ENCODE peak calls at places on chromosomes 6 and 20, in six cellular contexts. One of them, this sample, is unnamed.

GRCh38 chr6:42236030-42236429 is 18.4 kb upstream of the MRPS10 start:
- DNase-seq in left ventricle myocardium inferior: no peak
- DNase-seq in kidney: no peak
- DNase-seq in fibroblast of lung: no peak
- DNase-seq in PC-3: no peak
- DNase-seq in lung: no peak
- DNase-seq in this sample: no peak

GRCh38 chr20:10674684-10675455 is 1.1 kb upstream of the JAG1 start:
- DNase-seq in PC-3: peak
- DNase-seq in kidney: peak
- DNase-seq in fibroblast of lung: peak
- DNase-seq in lung: peak
- DNase-seq in left ventricle myocardium inferior: peak
- DNase-seq in this sample: no peak

GRCh38 chr20:24718696-24719095 is 230.4 kb upstream of the CST7 start:
- DNase-seq in lung: peak
- DNase-seq in fibroblast of lung: no peak
- DNase-seq in PC-3: peak
- DNase-seq in left ventricle myocardium inferior: no peak
- DNase-seq in kidney: no peak
- DNase-seq in this sample: no peak

GRCh38 chr6:111872521-111873177 is 603 bp downstream of the FYN start:
- DNase-seq in PC-3: no peak
- DNase-seq in fibroblast of lung: peak
- DNase-seq in left ventricle myocardium inferior: peak
- DNase-seq in kidney: peak
- DNase-seq in lung: no peak
- DNase-seq in this sample: peak

GRCh38 chr6:74873911-74874310 is 331.9 kb downstream of the COL12A1 start:
- DNase-seq in kidney: no peak
- DNase-seq in left ventricle myocardium inferior: no peak
- DNase-seq in PC-3: no peak
- DNase-seq in fibroblast of lung: peak
- DNase-seq in lung: no peak
- DNase-seq in this sample: no peak

GRCh38 chr6:69398729-69399128 is 398.1 kb downstream of the LMBRD1 start:
- DNase-seq in left ventricle myocardium inferior: no peak
- DNase-seq in PC-3: no peak
- DNase-seq in kidney: no peak
- DNase-seq in lung: no peak
- DNase-seq in fibroblast of lung: peak
- DNase-seq in this sample: no peak

GRCh38 chr6:87588756-87589407 is 905 bp downstream of the RARS2 start:
- DNase-seq in PC-3: no peak
- DNase-seq in kidney: no peak
- DNase-seq in fibroblast of lung: peak
- DNase-seq in left ventricle myocardium inferior: no peak
- DNase-seq in lung: no peak
- DNase-seq in this sample: no peak

GRCh38 chr6:170024940-170025339 is 265.9 kb downstream of the DLL1 start:
- DNase-seq in fibroblast of lung: no peak
- DNase-seq in PC-3: peak
- DNase-seq in lung: no peak
- DNase-seq in kidney: no peak
- DNase-seq in left ventricle myocardium inferior: peak
- DNase-seq in this sample: peak

GRCh38 chr6:97437087-97437486 is 154.1 kb upstream of the MMS22L start:
- DNase-seq in lung: no peak
- DNase-seq in left ventricle myocardium inferior: no peak
- DNase-seq in PC-3: peak
- DNase-seq in fibroblast of lung: peak
- DNase-seq in kidney: no peak
- DNase-seq in this sample: no peak

GRCh38 chr20:15900443-15900842 is 672.8 kb downstream of the KIF16B start:
- DNase-seq in lung: no peak
- DNase-seq in PC-3: peak
- DNase-seq in kidney: no peak
- DNase-seq in left ventricle myocardium inferior: no peak
- DNase-seq in fibroblast of lung: peak
- DNase-seq in this sample: no peak

GRCh38 chr20:2252419-2253060 is 43.3 kb upstream of the TGM3 start:
- DNase-seq in PC-3: no peak
- DNase-seq in left ventricle myocardium inferior: no peak
- DNase-seq in fibroblast of lung: no peak
- DNase-seq in lung: no peak
- DNase-seq in kidney: no peak
- DNase-seq in this sample: peak

GRCh38 chr6:116866281-116866871 is 10.7 kb upstream of the RFX6 start:
- DNase-seq in kidney: no peak
- DNase-seq in PC-3: no peak
- DNase-seq in lung: no peak
- DNase-seq in fibroblast of lung: no peak
- DNase-seq in left ventricle myocardium inferior: no peak
- DNase-seq in this sample: no peak

GRCh38 chr6:165047952-165048351 is 261.5 kb downstream of the C6orf118 start:
- DNase-seq in kidney: no peak
- DNase-seq in fibroblast of lung: no peak
- DNase-seq in left ventricle myocardium inferior: no peak
- DNase-seq in lung: no peak
- DNase-seq in PC-3: no peak
- DNase-seq in this sample: no peak

GRCh38 chr6:168101201-168102092 is 22.4 kb upstream of the FRMD1 start:
- DNase-seq in fibroblast of lung: no peak
- DNase-seq in lung: no peak
- DNase-seq in left ventricle myocardium inferior: peak
- DNase-seq in PC-3: no peak
- DNase-seq in kidney: peak
- DNase-seq in this sample: no peak

GRCh38 chr6:11230158-11231107 is 2.0 kb downstream of the NEDD9 start:
- DNase-seq in lung: no peak
- DNase-seq in kidney: no peak
- DNase-seq in PC-3: no peak
- DNase-seq in fibroblast of lung: peak
- DNase-seq in left ventricle myocardium inferior: no peak
- DNase-seq in this sample: no peak
- H3K4me3 ChIP-seq in lung: peak
- H3K4me3 ChIP-seq in kidney: peak
- H3K4me3 ChIP-seq in PC-3: peak
- H3K4me3 ChIP-seq in fibroblast of lung: peak
- H3K4me3 ChIP-seq in left ventricle myocardium inferior: peak
- H3K4me3 ChIP-seq in this sample: peak

GRCh38 chr6:33192671-33193602 is 670 bp upstream of the COL11A2 start:
- DNase-seq in lung: no peak
- DNase-seq in PC-3: no peak
- DNase-seq in kidney: peak
- DNase-seq in fibroblast of lung: peak
- DNase-seq in left ventricle myocardium inferior: peak
- DNase-seq in this sample: no peak
- H3K4me3 ChIP-seq in lung: no peak
- H3K4me3 ChIP-seq in PC-3: no peak
- H3K4me3 ChIP-seq in kidney: no peak
- H3K4me3 ChIP-seq in fibroblast of lung: no peak
- H3K4me3 ChIP-seq in left ventricle myocardium inferior: peak
- H3K4me3 ChIP-seq in this sample: no peak

DNA sequence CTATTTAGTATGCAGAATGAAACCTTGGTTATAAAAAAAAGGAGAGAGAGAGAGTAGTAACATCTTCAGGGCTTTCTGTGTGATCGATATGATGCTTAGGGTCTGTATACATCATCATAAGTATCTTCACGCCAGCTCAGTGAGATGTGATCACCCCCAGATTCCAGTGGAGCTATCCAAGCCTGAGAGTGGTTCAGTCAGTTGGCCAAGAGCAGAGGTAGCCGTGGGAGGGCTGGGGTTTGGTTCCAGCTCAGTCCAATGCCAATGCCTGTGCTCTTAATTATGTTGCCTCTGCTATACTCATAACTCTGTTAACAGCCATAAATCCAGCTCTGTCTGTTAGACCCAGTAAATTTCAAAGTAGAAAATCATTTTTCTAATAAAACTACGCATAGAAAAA is 8.7 kb downstream of the CD83 start:
- DNase-seq in fibroblast of lung: no peak
- DNase-seq in kidney: no peak
- DNase-seq in lung: no peak
- DNase-seq in left ventricle myocardium inferior: no peak
- DNase-seq in PC-3: no peak
- DNase-seq in this sample: no peak
- H3K4me3 ChIP-seq in fibroblast of lung: no peak
- H3K4me3 ChIP-seq in kidney: no peak
- H3K4me3 ChIP-seq in lung: no peak
- H3K4me3 ChIP-seq in left ventricle myocardium inferior: no peak
- H3K4me3 ChIP-seq in PC-3: no peak
- H3K4me3 ChIP-seq in this sample: no peak

GRCh38 chr20:31948008-31948407 is 3.8 kb downstream of the PDRG1 start:
- DNase-seq in fibroblast of lung: no peak
- DNase-seq in PC-3: no peak
- DNase-seq in lung: no peak
- DNase-seq in kidney: no peak
- DNase-seq in left ventricle myocardium inferior: no peak
- DNase-seq in this sample: no peak

GRCh38 chr20:31951203-31951529 is 680 bp downstream of the PDRG1 start:
- DNase-seq in lung: no peak
- DNase-seq in PC-3: no peak
- DNase-seq in kidney: no peak
- DNase-seq in fibroblast of lung: no peak
- DNase-seq in left ventricle myocardium inferior: no peak
- DNase-seq in this sample: no peak

GRCh38 chr20:31953749-31954148 is 1.9 kb upstream of the PDRG1 start:
- DNase-seq in left ventricle myocardium inferior: no peak
- DNase-seq in lung: no peak
- DNase-seq in fibroblast of lung: no peak
- DNase-seq in kidney: no peak
- DNase-seq in PC-3: no peak
- DNase-seq in this sample: no peak

GRCh38 chr20:31951530-31952453 is at the start of gene PDRG1:
- DNase-seq in left ventricle myocardium inferior: peak
- DNase-seq in kidney: peak
- DNase-seq in fibroblast of lung: peak
- DNase-seq in PC-3: peak
- DNase-seq in lung: peak
- DNase-seq in this sample: peak

DNA sequence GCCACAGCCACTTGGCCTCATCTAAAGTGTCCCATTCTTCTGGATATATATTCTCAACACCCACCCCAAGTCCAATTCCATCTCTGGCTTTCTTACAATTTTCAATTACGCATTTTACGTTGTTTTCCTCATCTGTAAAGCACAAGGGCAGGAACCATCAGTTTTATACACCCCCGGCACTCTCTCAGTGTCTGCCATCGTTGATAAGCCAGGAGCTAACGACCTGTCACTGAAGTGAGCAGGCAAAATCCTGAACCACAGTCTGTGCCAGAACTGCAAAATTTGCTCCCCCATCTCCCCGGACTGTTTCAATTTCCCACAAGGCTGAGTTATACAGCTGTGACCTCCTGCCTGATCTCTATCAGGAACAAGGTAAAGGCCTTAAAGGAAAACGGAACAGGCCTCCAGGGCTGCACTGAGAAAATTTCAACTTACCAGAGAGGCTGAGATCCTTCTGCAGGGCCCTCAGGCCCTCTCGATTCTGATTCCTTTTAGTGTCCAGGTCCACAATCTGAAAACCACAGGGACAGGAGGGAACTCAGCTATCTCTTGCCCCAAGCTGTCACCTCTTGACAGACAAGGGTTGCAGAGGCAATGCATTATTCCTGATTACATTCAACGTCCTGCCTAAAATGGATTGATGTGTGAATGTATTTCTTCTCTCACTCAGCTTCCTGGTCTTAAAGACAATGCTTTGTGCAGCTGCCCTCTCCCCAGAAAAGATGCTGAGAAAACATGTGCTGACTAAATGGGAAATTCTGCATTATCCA is 1.8 kb downstream of the PDRG1 start:
- DNase-seq in left ventricle myocardium inferior: no peak
- DNase-seq in lung: no peak
- DNase-seq in kidney: no peak
- DNase-seq in PC-3: no peak
- DNase-seq in fibroblast of lung: no peak
- DNase-seq in this sample: no peak
- H3K4me3 ChIP-seq in left ventricle myocardium inferior: peak
- H3K4me3 ChIP-seq in lung: no peak
- H3K4me3 ChIP-seq in kidney: no peak
- H3K4me3 ChIP-seq in PC-3: peak
- H3K4me3 ChIP-seq in fibroblast of lung: no peak
- H3K4me3 ChIP-seq in this sample: no peak

GRCh38 chr6:26170181-26170580 is 83.0 kb downstream of the HFE start:
- DNase-seq in PC-3: no peak
- DNase-seq in fibroblast of lung: no peak
- DNase-seq in kidney: no peak
- DNase-seq in left ventricle myocardium inferior: no peak
- DNase-seq in lung: no peak
- DNase-seq in this sample: no peak
- H3K4me3 ChIP-seq in PC-3: no peak
- H3K4me3 ChIP-seq in fibroblast of lung: no peak
- H3K4me3 ChIP-seq in kidney: no peak
- H3K4me3 ChIP-seq in left ventricle myocardium inferior: no peak
- H3K4me3 ChIP-seq in lung: no peak
- H3K4me3 ChIP-seq in this sample: no peak

GRCh38 chr6:15401769-15402250 is 155.9 kb downstream of the JARID2 start:
- DNase-seq in lung: no peak
- DNase-seq in fibroblast of lung: no peak
- DNase-seq in kidney: no peak
- DNase-seq in PC-3: peak
- DNase-seq in left ventricle myocardium inferior: no peak
- DNase-seq in this sample: no peak

GRCh38 chr6:15399651-15400470 is 154.0 kb downstream of the JARID2 start:
- DNase-seq in PC-3: peak
- DNase-seq in lung: peak
- DNase-seq in fibroblast of lung: peak
- DNase-seq in left ventricle myocardium inferior: peak
- DNase-seq in kidney: peak
- DNase-seq in this sample: peak

GRCh38 chr6:15401120-15401519 is 155.3 kb downstream of the JARID2 start:
- DNase-seq in left ventricle myocardium inferior: no peak
- DNase-seq in kidney: no peak
- DNase-seq in PC-3: no peak
- DNase-seq in fibroblast of lung: no peak
- DNase-seq in lung: no peak
- DNase-seq in this sample: no peak

GRCh38 chr6:15398657-15399287 is 152.9 kb downstream of the JARID2 start:
- DNase-seq in PC-3: no peak
- DNase-seq in kidney: no peak
- DNase-seq in left ventricle myocardium inferior: no peak
- DNase-seq in lung: no peak
- DNase-seq in fibroblast of lung: no peak
- DNase-seq in this sample: no peak

GRCh38 chr6:15400572-15401004 is 154.7 kb downstream of the JARID2 start:
- DNase-seq in fibroblast of lung: no peak
- DNase-seq in left ventricle myocardium inferior: peak
- DNase-seq in PC-3: peak
- DNase-seq in kidney: no peak
- DNase-seq in lung: peak
- DNase-seq in this sample: peak
- H3K4me3 ChIP-seq in fibroblast of lung: no peak
- H3K4me3 ChIP-seq in left ventricle myocardium inferior: peak
- H3K4me3 ChIP-seq in PC-3: peak
- H3K4me3 ChIP-seq in kidney: peak
- H3K4me3 ChIP-seq in lung: no peak
- H3K4me3 ChIP-seq in this sample: no peak

This sample was measured in lower leg skin.